ENCODE peak calls at places on chromosomes 5 and 9, in ten cellular contexts. X is MCF 10A; A is activated CD8-positive, alpha-beta T cell treated with anti-CD3 and anti-CD28 coated beads for 36 hours; E is AG09319; S is neural progenitor cell; Z is SK-N-SH; C is stomach; N is colonic mucosa; V is cardiac fibroblast; H is A549. J is an unnamed sample.

GRCh38 chr5:72855821-72856220 is 39.4 kb downstream of the TNPO1 start:
- DNase-seq in X (no peak), A (no peak), E (no peak), S (no peak), Z (no peak), C (no peak), N (no peak), V (no peak), H (no peak), J (no peak)

GRCh38 chr9:76662476-76663281 is 101.6 kb upstream of the PCA3 start:
- DNase-seq in X (no peak), A (no peak), E (no peak), S (no peak), Z (no peak), C (no peak), N (no peak), V (no peak), H (no peak), J (no peak)

GRCh38 chr5:16859346-16859745 is 76.7 kb downstream of the MYO10 start:
- DNase-seq in X (no peak), A (no peak), E (no peak), S (no peak), Z (no peak), C (no peak), N (no peak), V (no peak), H (no peak), J (no peak)

GRCh38 chr9:20681467-20681866 is 2.6 kb upstream of the FOCAD start:
- DNase-seq in X (no peak), A (no peak), E (no peak), S (no peak), Z (no peak), C (no peak), N (no peak), V (no peak), H (no peak), J (no peak)

GRCh38 chr5:107516452-107517184 is 154.1 kb downstream of the EFNA5 start:
- DNase-seq in X (no peak), A (no peak), E (peak; percentile 48), S (no peak), Z (no peak), C (no peak), N (no peak), V (no peak), H (no peak), J (no peak)

GRCh38 chr5:52989781-52990530 is 804 bp downstream of the ITGA2 start:
- DNase-seq in X (peak; percentile 56), A (peak; percentile 56), E (no peak), S (peak; percentile 67), Z (peak; percentile 73), C (peak; percentile 34), N (peak; percentile 74), V (peak; percentile 64), H (no peak), J (peak; percentile 30)

GRCh38 chr5:142290574-142291299 is 34.1 kb downstream of the SPRY4 start:
- DNase-seq in X (no peak), A (no peak), E (no peak), S (peak; percentile 36), Z (peak; percentile 89), C (no peak), N (peak; percentile 53), V (peak; percentile 64), H (no peak), J (no peak)

GRCh38 chr5:172597755-172598155 is 43.3 kb upstream of the NEURL1B start:
- DNase-seq in X (no peak), A (no peak), E (no peak), S (no peak), Z (no peak), C (no peak), N (no peak), V (no peak), H (no peak), J (no peak)

GRCh38 chr9:68433629-68434028 is 77.2 kb downstream of the PGM5 start:
- DNase-seq in X (no peak), A (no peak), E (no peak), S (no peak), Z (no peak), C (no peak), N (no peak), V (no peak), H (no peak), J (no peak)

GRCh38 chr9:100375677-100376076 is 22.9 kb upstream of the TEX10 start:
- DNase-seq in X (peak; percentile 26), A (no peak), E (no peak), S (no peak), Z (no peak), C (no peak), N (no peak), V (no peak), H (no peak), J (no peak)

GRCh38 chr5:180605554-180606214 is 14.4 kb upstream of the SCGB3A1 start:
- DNase-seq in X (peak; percentile 85), A (peak; percentile 87), E (no peak), S (peak; percentile 63), Z (peak; percentile 74), C (peak; percentile 69), N (peak; percentile 60), V (peak; percentile 75), H (peak; percentile 77), J (no peak)

GRCh38 chr9:93956183-93956784 is 1.1 kb upstream of the BARX1 start:
- DNase-seq in X (no peak), A (no peak), E (no peak), S (no peak), Z (no peak), C (no peak), N (no peak), V (no peak), H (no peak), J (no peak)

GRCh38 chr5:168591302-168592013 is 12.3 kb upstream of the PANK3 start:
- DNase-seq in X (no peak), A (no peak), E (no peak), S (no peak), Z (no peak), C (no peak), N (peak; percentile 55), V (no peak), H (no peak), J (no peak)

GRCh38 chr9:74172874-74173273 is 324.3 kb upstream of the RORB start:
- DNase-seq in X (no peak), A (no peak), E (no peak), S (no peak), Z (no peak), C (no peak), N (no peak), V (no peak), H (no peak), J (no peak)

GRCh38 chr5:92896722-92897121 is 684.3 kb downstream of the NR2F1-AS1 start:
- DNase-seq in X (no peak), A (no peak), E (no peak), S (no peak), Z (no peak), C (no peak), N (no peak), V (no peak), H (no peak), J (no peak)

GRCh38 chr9:95003694-95004451 is 277.4 kb downstream of the AOPEP start:
- DNase-seq in X (peak; percentile 57), A (peak; percentile 16), E (no peak), S (peak; percentile 66), Z (peak; percentile 80), C (peak; percentile 60), N (peak; percentile 71), V (peak; percentile 69), H (peak; percentile 80), J (no peak)
- TF ChIP-seq CTCF in X (no peak), A (no peak), E (no peak), S (no peak), Z (peak; percentile 25), C (no peak), N (no peak), V (peak; percentile 34), H (no peak), J (peak; percentile 24)

GRCh38 chr5:124021066-124021641 is 509.2 kb downstream of the CSNK1G3 start:
- DNase-seq in X (no peak), A (no peak), E (no peak), S (no peak), Z (no peak), C (no peak), N (no peak), V (no peak), H (no peak), J (no peak)
- TF ChIP-seq CTCF in X (no peak), A (no peak), E (no peak), S (no peak), Z (peak; percentile 21), C (no peak), N (no peak), V (no peak), H (no peak), J (no peak)

GRCh38 chr5:78649220-78649700 is 688 bp upstream of the LHFPL2 start:
- DNase-seq in X (peak; percentile 14), A (no peak), E (no peak), S (peak; percentile 58), Z (peak; percentile 49), C (no peak), N (peak; percentile 50), V (no peak), H (peak; percentile 36), J (no peak)
- TF ChIP-seq CTCF in X (no peak), A (no peak), E (no peak), S (no peak), Z (no peak), C (no peak), N (no peak), V (no peak), H (no peak), J (no peak)

GRCh38 chr9:83034026-83034425 is 28.9 kb downstream of the RASEF start:
- DNase-seq in X (no peak), A (no peak), E (no peak), S (no peak), Z (no peak), C (no peak), N (no peak), V (no peak), H (no peak), J (no peak)

GRCh38 chr9:83030391-83031107 is 32.4 kb downstream of the RASEF start:
- DNase-seq in X (no peak), A (no peak), E (peak; percentile 11), S (no peak), Z (no peak), C (no peak), N (no peak), V (no peak), H (no peak), J (no peak)

GRCh38 chr9:83032065-83032625 is 30.8 kb downstream of the RASEF start:
- DNase-seq in X (peak; percentile 54), A (no peak), E (no peak), S (no peak), Z (no peak), C (peak; percentile 68), N (no peak), V (no peak), H (no peak), J (no peak)

GRCh38 chr9:83036043-83036442 is 26.9 kb downstream of the RASEF start:
- DNase-seq in X (no peak), A (no peak), E (no peak), S (no peak), Z (peak; percentile 41), C (no peak), N (no peak), V (no peak), H (no peak), J (no peak)

DNA sequence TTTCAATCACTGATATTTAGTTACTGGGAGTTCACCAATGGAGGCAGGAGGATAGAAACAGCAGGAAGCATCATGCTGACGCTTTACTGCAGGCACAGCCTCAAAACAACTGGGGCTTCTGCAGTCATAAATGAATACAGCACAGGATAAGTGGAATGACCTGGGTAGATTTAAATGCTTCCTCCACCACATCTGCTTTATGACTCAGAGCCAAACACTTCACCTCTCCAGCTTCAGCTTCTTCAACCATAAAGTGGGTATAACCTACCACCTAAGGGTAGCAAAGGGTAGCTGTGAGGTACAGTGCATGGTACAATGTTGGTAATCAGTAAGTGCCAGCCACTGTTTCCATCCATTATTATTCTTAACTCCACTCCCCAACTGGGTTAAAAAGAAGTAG is 28.4 kb downstream of the RASEF start:
- DNase-seq in X (peak; percentile 18), A (no peak), E (no peak), S (no peak), Z (no peak), C (no peak), N (no peak), V (no peak), H (peak; percentile 16), J (no peak)
- TF ChIP-seq CTCF in X (no peak), A (no peak), E (no peak), S (no peak), Z (no peak), C (no peak), N (no peak), V (no peak), H (no peak), J (no peak)